ENCODE peak calls at places on chromosomes 5 and 9, in ten cellular contexts. G, J, M, O, T, Z, B, X, P and D are unnamed samples.

GRCh38 chr9:16726718-16727451 is 143.6 kb downstream of the BNC2 start:
- DNase-seq in G (no peak), J (peak; percentile 14), M (peak; percentile 79), O (peak; percentile 91), T (peak; percentile 50), Z (peak; percentile 86), B (peak; percentile 83), X (peak; percentile 71), P (peak; percentile 87), D (peak; percentile 53)

GRCh38 chr9:32589083-32589713 is 16.2 kb upstream of the NDUFB6 start:
- DNase-seq in G (peak; percentile 15), J (peak; percentile 67), M (no peak), O (no peak), T (no peak), Z (no peak), B (peak; percentile 57), X (no peak), P (no peak), D (no peak)

GRCh38 chr5:95823738-95824609 is 1.4 kb upstream of the GLRX start:
- DNase-seq in G (peak; percentile 75), J (peak; percentile 86), M (peak; percentile 75), O (peak; percentile 70), T (no peak), Z (peak; percentile 80), B (peak; percentile 97), X (peak; percentile 53), P (peak; percentile 75), D (no peak)

GRCh38 chr5:137114529-137114928 is 384.6 kb downstream of the SPOCK1 start:
- DNase-seq in G (no peak), J (no peak), M (no peak), O (no peak), T (no peak), Z (no peak), B (peak; percentile 25), X (no peak), P (no peak), D (no peak)

GRCh38 chr9:81266086-81266485 is 423.3 kb downstream of the TLE1 start:
- DNase-seq in G (no peak), J (no peak), M (no peak), O (no peak), T (no peak), Z (no peak), B (peak; percentile 55), X (no peak), P (no peak), D (no peak)

GRCh38 chr9:136552117-136552685 is 6.4 kb upstream of the NOTCH1 start:
- DNase-seq in G (no peak), J (no peak), M (no peak), O (no peak), T (no peak), Z (no peak), B (peak; percentile 74), X (peak; percentile 26), P (no peak), D (no peak)

GRCh38 chr9:117412841-117413240 is 2.0 kb downstream of the ASTN2 start:
- DNase-seq in G (no peak), J (no peak), M (no peak), O (no peak), T (no peak), Z (no peak), B (no peak), X (no peak), P (no peak), D (no peak)

GRCh38 chr5:1127991-1128785 is 16.3 kb upstream of the SLC12A7 start:
- DNase-seq in G (no peak), J (no peak), M (no peak), O (no peak), T (no peak), Z (no peak), B (no peak), X (peak; percentile 67), P (no peak), D (peak; percentile 88)

GRCh38 chr9:4490705-4491620 is 695 bp downstream of the SLC1A1 start:
- DNase-seq in G (peak; percentile 4), J (no peak), M (no peak), O (no peak), T (peak; percentile 42), Z (peak; percentile 66), B (no peak), X (peak; percentile 15), P (peak; percentile 22), D (no peak)

GRCh38 chr9:70427161-70427945 is 12.9 kb upstream of the KLF9 start:
- DNase-seq in G (no peak), J (no peak), M (no peak), O (no peak), T (no peak), Z (no peak), B (peak; percentile 58), X (no peak), P (no peak), D (no peak)

GRCh38 chr9:79256691-79257213 is 315.0 kb upstream of the TLE4 start:
- DNase-seq in G (no peak), J (no peak), M (no peak), O (no peak), T (peak; percentile 43), Z (no peak), B (peak; percentile 43), X (no peak), P (no peak), D (peak; percentile 54)

GRCh38 chr9:37669232-37669631 is 18.5 kb downstream of the FRMPD1 start:
- DNase-seq in G (no peak), J (no peak), M (no peak), O (no peak), T (no peak), Z (no peak), B (no peak), X (no peak), P (no peak), D (no peak)

GRCh38 chr5:80139573-80139972 is 104.4 kb downstream of the THBS4 start:
- DNase-seq in G (no peak), J (no peak), M (no peak), O (no peak), T (no peak), Z (no peak), B (no peak), X (no peak), P (no peak), D (no peak)

GRCh38 chr5:136586196-136586595 is 220.9 kb upstream of the TRPC7 start:
- DNase-seq in G (no peak), J (no peak), M (no peak), O (no peak), T (no peak), Z (no peak), B (no peak), X (no peak), P (no peak), D (no peak)

GRCh38 chr5:346229-346935 is 24.9 kb downstream of the AHRR start:
- DNase-seq in G (no peak), J (no peak), M (no peak), O (no peak), T (no peak), Z (no peak), B (no peak), X (no peak), P (no peak), D (no peak)

GRCh38 chr5:38695021-38695961 is 138.8 kb upstream of the LIFR start:
- DNase-seq in G (no peak), J (no peak), M (no peak), O (no peak), T (no peak), Z (no peak), B (no peak), X (no peak), P (no peak), D (no peak)
- H3K4me3 ChIP-seq in G (no peak overlapping the region), J (no peak overlapping the region), M (no peak overlapping the region), O (no peak overlapping the region), T (no peak overlapping the region), Z (no peak overlapping the region), B (no peak overlapping the region), X (no peak overlapping the region), P (no peak overlapping the region), D (no peak overlapping the region)

GRCh38 chr9:77956555-77956954 is 75.1 kb downstream of the GNAQ start:
- DNase-seq in G (no peak), J (no peak), M (no peak), O (no peak), T (no peak), Z (no peak), B (no peak), X (no peak), P (no peak), D (no peak)

GRCh38 chr9:77957652-77958051 is 74.0 kb downstream of the GNAQ start:
- DNase-seq in G (no peak), J (no peak), M (no peak), O (no peak), T (no peak), Z (no peak), B (no peak), X (no peak), P (no peak), D (no peak)

GRCh38 chr9:77960356-77961153 is 71.1 kb downstream of the GNAQ start:
- DNase-seq in G (no peak), J (no peak), M (no peak), O (no peak), T (no peak), Z (no peak), B (no peak), X (no peak), P (no peak), D (no peak)

GRCh38 chr9:77961541-77961940 is 70.1 kb downstream of the GNAQ start:
- DNase-seq in G (no peak), J (no peak), M (no peak), O (no peak), T (no peak), Z (no peak), B (no peak), X (no peak), P (no peak), D (no peak)

GRCh38 chr9:77959803-77960202 is 71.8 kb downstream of the GNAQ start:
- DNase-seq in G (no peak), J (no peak), M (no peak), O (no peak), T (no peak), Z (no peak), B (no peak), X (no peak), P (no peak), D (no peak)
- H3K27ac ChIP-seq in G (no peak overlapping the region), J (no peak overlapping the region), M (no peak overlapping the region), O (no peak overlapping the region), T (no peak overlapping the region), Z (no peak overlapping the region), B (no peak overlapping the region), X (no peak overlapping the region), P (no peak overlapping the region), D (no peak overlapping the region)

DNA sequence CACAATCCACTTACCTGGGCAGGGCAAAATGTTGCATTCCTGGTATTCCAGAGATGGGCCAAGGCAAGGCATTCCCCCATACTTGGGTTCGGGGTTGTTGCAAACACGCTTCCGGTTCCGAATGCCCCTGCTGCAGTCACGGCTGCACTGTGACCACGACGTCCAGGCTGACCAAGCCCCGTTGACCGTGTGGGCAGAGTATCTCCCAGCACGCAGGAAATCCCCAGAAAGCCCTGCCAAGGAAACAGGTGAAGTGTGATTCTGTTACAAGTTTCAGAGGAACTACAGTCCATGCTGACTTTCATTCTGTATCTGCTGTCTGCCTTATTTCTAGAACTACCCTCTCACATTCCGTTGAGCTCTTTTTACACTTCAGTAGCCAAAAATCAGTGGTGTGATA is 483.0 kb downstream of the SEMA5A start:
- DNase-seq in G (no peak), J (no peak), M (no peak), O (no peak), T (no peak), Z (no peak), B (no peak), X (no peak), P (no peak), D (no peak)
- H3K27me3 ChIP-seq in G (no peaks in the 10 kb centered on the region), J (no peaks in the 10 kb centered on the region), M (no peaks in the 10 kb centered on the region), O (no peaks in the 10 kb centered on the region), T (no peaks in the 10 kb centered on the region), Z (no peaks in the 10 kb centered on the region), B (no peaks in the 10 kb centered on the region), X (no peaks in the 10 kb centered on the region), P (no peaks in the 10 kb centered on the region), D (no peaks in the 10 kb centered on the region)

GRCh38 chr5:41656597-41656996 is 146.2 kb upstream of the PLCXD3 start:
- DNase-seq in G (no peak), J (no peak), M (no peak), O (no peak), T (no peak), Z (no peak), B (no peak), X (no peak), P (no peak), D (no peak)
- H3K4me3 ChIP-seq in G (no peak overlapping the region), J (no peak overlapping the region), M (no peak overlapping the region), O (no peak overlapping the region), T (no peak overlapping the region), Z (no peak overlapping the region), B (no peak overlapping the region), X (no peak overlapping the region), P (no peak overlapping the region), D (no peak overlapping the region)